ENCODE peak calls at places on chromosomes 11 and 22, in six cellular contexts. One of them, this sample, is unnamed.

GRCh38 chr11:12017243-12017678 is 8.8 kb upstream of the DKK3 start:
- DNase-seq in tibial nerve: no peak
- DNase-seq in upper lobe of left lung: no peak
- DNase-seq in uterus: no peak
- DNase-seq in IMR-90: peak; percentile 85
- DNase-seq in A549: no peak
- DNase-seq in this sample: no peak

GRCh38 chr11:28090052-28090749 is 17.8 kb downstream of the KIF18A start:
- DNase-seq in A549: no peak
- DNase-seq in IMR-90: peak; percentile 82
- DNase-seq in upper lobe of left lung: no peak
- DNase-seq in uterus: no peak
- DNase-seq in tibial nerve: no peak
- DNase-seq in this sample: no peak

GRCh38 chr11:62340269-62340901 is 3.1 kb downstream of the ASRGL1 start:
- DNase-seq in IMR-90: peak; percentile 45
- DNase-seq in uterus: peak; percentile 32
- DNase-seq in upper lobe of left lung: no peak
- DNase-seq in tibial nerve: peak; percentile 35
- DNase-seq in A549: peak; percentile 30
- DNase-seq in this sample: peak; percentile 68

GRCh38 chr22:49564054-49564453 is 263.6 kb downstream of the BRD1 start:
- DNase-seq in A549: no peak
- DNase-seq in uterus: no peak
- DNase-seq in tibial nerve: no peak
- DNase-seq in upper lobe of left lung: no peak
- DNase-seq in IMR-90: no peak
- DNase-seq in this sample: no peak

GRCh38 chr11:11577932-11578331 is 43.9 kb downstream of the GALNT18 start:
- DNase-seq in IMR-90: no peak
- DNase-seq in upper lobe of left lung: no peak
- DNase-seq in tibial nerve: no peak
- DNase-seq in A549: no peak
- DNase-seq in uterus: no peak
- DNase-seq in this sample: no peak

GRCh38 chr11:17601206-17602075 is 54.4 kb downstream of the OTOG start:
- DNase-seq in uterus: no peak
- DNase-seq in upper lobe of left lung: no peak
- DNase-seq in IMR-90: no peak
- DNase-seq in A549: no peak
- DNase-seq in tibial nerve: no peak
- DNase-seq in this sample: peak; percentile 17

GRCh38 chr22:29083576-29084566 is 11.0 kb downstream of the KREMEN1 start:
- DNase-seq in uterus: no peak
- DNase-seq in IMR-90: peak; percentile 25
- DNase-seq in tibial nerve: no peak
- DNase-seq in A549: no peak
- DNase-seq in upper lobe of left lung: no peak
- DNase-seq in this sample: no peak

GRCh38 chr11:47950396-47950795 is 30.0 kb upstream of the PTPRJ start:
- DNase-seq in uterus: no peak
- DNase-seq in tibial nerve: no peak
- DNase-seq in upper lobe of left lung: no peak
- DNase-seq in IMR-90: no peak
- DNase-seq in A549: no peak
- DNase-seq in this sample: no peak

GRCh38 chr11:87176044-87176443 is 138.3 kb downstream of the TMEM135 start:
- DNase-seq in uterus: no peak
- DNase-seq in tibial nerve: no peak
- DNase-seq in upper lobe of left lung: no peak
- DNase-seq in A549: no peak
- DNase-seq in IMR-90: peak; percentile 22
- DNase-seq in this sample: no peak

GRCh38 chr11:120598517-120599209 is 87.1 kb downstream of the GRIK4 start:
- DNase-seq in tibial nerve: no peak
- DNase-seq in A549: no peak
- DNase-seq in upper lobe of left lung: no peak
- DNase-seq in uterus: no peak
- DNase-seq in IMR-90: no peak
- DNase-seq in this sample: no peak

GRCh38 chr11:109859325-109859724 is 233.9 kb upstream of the ZC3H12C start:
- DNase-seq in uterus: no peak
- DNase-seq in IMR-90: peak; percentile 92
- DNase-seq in upper lobe of left lung: no peak
- DNase-seq in tibial nerve: no peak
- DNase-seq in A549: no peak
- DNase-seq in this sample: no peak

GRCh38 chr22:44881246-44881600 is 128.6 kb downstream of the PHF21B start:
- DNase-seq in A549: no peak
- DNase-seq in upper lobe of left lung: no peak
- DNase-seq in IMR-90: no peak
- DNase-seq in tibial nerve: no peak
- DNase-seq in uterus: no peak
- DNase-seq in this sample: no peak

GRCh38 chr22:49502126-49502826 is 325.4 kb downstream of the BRD1 start:
- DNase-seq in tibial nerve: no peak
- DNase-seq in A549: peak; percentile 57
- DNase-seq in uterus: no peak
- DNase-seq in upper lobe of left lung: no peak
- DNase-seq in IMR-90: no peak
- DNase-seq in this sample: no peak

GRCh38 chr11:79418241-79418640 is 22.6 kb downstream of the TENM4 start:
- DNase-seq in A549: no peak
- DNase-seq in tibial nerve: no peak
- DNase-seq in upper lobe of left lung: no peak
- DNase-seq in IMR-90: no peak
- DNase-seq in uterus: no peak
- DNase-seq in this sample: no peak

GRCh38 chr11:70270104-70270876 is at the start of gene PPFIA1:
- DNase-seq in upper lobe of left lung: peak; percentile 99
- DNase-seq in uterus: peak; percentile 94
- DNase-seq in A549: peak; percentile 83
- DNase-seq in IMR-90: peak; percentile 91
- DNase-seq in tibial nerve: peak; percentile 91
- DNase-seq in this sample: peak; percentile 97
- TF ChIP-seq POLR2A in upper lobe of left lung: peak; percentile 86
- TF ChIP-seq POLR2A in uterus: peak; percentile 96
- TF ChIP-seq POLR2A in A549: peak; percentile 65
- TF ChIP-seq POLR2A in IMR-90: peak; percentile 96
- TF ChIP-seq POLR2A in tibial nerve: peak; percentile 95
- TF ChIP-seq POLR2A in this sample: no peak

GRCh38 chr11:72773696-72774095 is 20.2 kb downstream of the STARD10 start:
- DNase-seq in A549: no peak
- DNase-seq in tibial nerve: no peak
- DNase-seq in upper lobe of left lung: no peak
- DNase-seq in uterus: no peak
- DNase-seq in IMR-90: peak; percentile 54
- DNase-seq in this sample: no peak
- H3K4me1 ChIP-seq in A549: peaks cover 16% of the 10 kb centered on the region
- H3K4me1 ChIP-seq in tibial nerve: peaks cover 20% of the 10 kb centered on the region
- H3K4me1 ChIP-seq in upper lobe of left lung: peaks cover 21% of the 10 kb centered on the region
- H3K4me1 ChIP-seq in uterus: no peaks in the 10 kb centered on the region
- H3K4me1 ChIP-seq in IMR-90: peaks cover 28% of the 10 kb centered on the region
- H3K4me1 ChIP-seq in this sample: peaks cover 91% of the 10 kb centered on the region

GRCh38 chr11:84536456-84536855 is 1090.7 kb downstream of the DLG2 start:
- DNase-seq in uterus: no peak
- DNase-seq in IMR-90: no peak
- DNase-seq in A549: no peak
- DNase-seq in upper lobe of left lung: no peak
- DNase-seq in tibial nerve: no peak
- DNase-seq in this sample: no peak

GRCh38 chr11:84543367-84544159 is 1083.6 kb downstream of the DLG2 start:
- DNase-seq in IMR-90: no peak
- DNase-seq in A549: no peak
- DNase-seq in upper lobe of left lung: no peak
- DNase-seq in uterus: no peak
- DNase-seq in tibial nerve: no peak
- DNase-seq in this sample: no peak

DNA sequence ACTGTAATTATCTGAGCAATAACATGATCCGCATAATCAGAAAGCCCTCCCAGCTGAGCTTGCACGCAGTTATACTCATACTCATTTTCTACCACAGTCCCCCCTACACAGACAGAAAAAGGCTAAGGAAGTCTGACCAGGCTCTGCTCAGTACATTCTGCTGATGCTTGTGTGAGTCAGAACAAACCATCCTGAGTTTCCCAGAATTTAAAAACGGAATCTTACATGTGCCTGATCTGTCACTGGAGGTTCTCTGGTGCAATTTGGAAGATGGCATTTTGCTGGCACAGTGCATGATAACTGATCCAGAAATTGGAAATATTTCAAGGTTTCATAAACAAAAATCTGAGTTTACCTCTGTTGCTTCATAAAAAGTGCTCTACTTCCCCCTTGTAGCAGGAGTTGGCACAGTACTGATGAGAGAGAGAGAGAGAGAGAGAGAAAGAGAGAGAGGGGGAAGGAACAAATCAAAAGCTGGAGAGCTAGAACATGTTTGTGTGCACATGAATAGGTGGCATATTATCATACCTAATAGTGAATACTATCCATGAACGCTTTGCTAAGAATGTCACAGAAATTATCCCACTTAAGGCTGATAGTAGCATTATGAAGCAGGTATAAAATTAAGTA is 1085.3 kb downstream of the DLG2 start:
- DNase-seq in uterus: no peak
- DNase-seq in tibial nerve: no peak
- DNase-seq in IMR-90: no peak
- DNase-seq in upper lobe of left lung: no peak
- DNase-seq in A549: no peak
- DNase-seq in this sample: no peak
- H3K27ac ChIP-seq in uterus: no peak overlapping the region
- H3K27ac ChIP-seq in tibial nerve: no peak overlapping the region
- H3K27ac ChIP-seq in IMR-90: no peak overlapping the region
- H3K27ac ChIP-seq in upper lobe of left lung: no peak overlapping the region
- H3K27ac ChIP-seq in A549: no peak overlapping the region
- H3K27ac ChIP-seq in this sample: no peak overlapping the region

GRCh38 chr11:46942172-46942571 is 5.6 kb downstream of the CSTPP1 start:
- DNase-seq in tibial nerve: no peak
- DNase-seq in upper lobe of left lung: no peak
- DNase-seq in A549: no peak
- DNase-seq in IMR-90: no peak
- DNase-seq in uterus: no peak
- DNase-seq in this sample: peak; percentile 45

DNA sequence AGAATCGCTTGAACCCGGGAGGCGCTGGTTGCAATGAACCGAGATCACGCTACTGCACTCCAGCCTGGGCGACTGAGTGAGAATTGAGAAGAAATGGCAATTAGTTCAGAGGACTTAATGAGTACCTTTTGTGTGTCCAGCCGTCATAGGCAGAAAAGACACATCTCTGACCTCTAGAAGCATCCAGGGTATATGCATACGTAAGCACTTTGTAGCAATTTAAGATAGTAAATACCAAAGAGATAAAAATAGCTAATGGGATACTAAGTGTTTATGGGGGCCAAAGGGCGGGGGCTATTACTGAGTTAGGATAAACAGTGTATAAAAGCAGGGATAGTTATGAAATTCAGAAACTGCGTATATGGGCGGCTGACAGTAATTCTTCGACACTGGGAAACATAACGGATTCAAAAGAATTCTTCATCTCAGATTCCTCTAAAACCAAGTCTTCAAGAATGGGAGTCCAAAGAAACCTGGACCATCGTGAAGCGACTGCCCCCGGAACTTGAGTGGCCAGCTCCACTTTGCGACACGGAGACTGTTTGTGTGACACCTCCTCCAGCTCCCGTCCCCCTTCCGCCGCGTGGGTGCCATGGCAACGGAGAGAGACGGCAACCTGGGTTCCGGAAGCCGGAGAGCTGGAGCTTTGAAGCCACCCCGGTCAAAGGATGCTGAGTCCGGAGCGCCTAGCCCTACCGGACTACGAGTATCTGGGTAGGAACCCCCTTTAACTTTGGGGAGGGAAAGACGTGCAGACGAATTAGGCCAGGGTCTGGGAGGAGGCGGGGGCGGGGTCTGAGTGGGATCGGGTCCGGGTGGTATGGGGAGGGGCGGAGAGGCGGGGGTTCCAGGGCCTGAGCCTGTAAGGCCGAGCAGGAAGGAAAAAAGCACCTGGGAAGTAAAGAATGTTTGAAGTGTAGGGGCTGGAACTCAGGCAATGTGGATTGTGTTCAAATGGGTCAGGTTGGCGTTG is at the start of gene CSTPP1:
- DNase-seq in uterus: peak; percentile 92
- DNase-seq in upper lobe of left lung: peak; percentile 93
- DNase-seq in A549: peak; percentile 99
- DNase-seq in IMR-90: peak; percentile 92
- DNase-seq in tibial nerve: peak; percentile 90
- DNase-seq in this sample: peak; percentile 96
- TF ChIP-seq POLR2A in uterus: no peak
- TF ChIP-seq POLR2A in upper lobe of left lung: no peak
- TF ChIP-seq POLR2A in A549: no peak
- TF ChIP-seq POLR2A in IMR-90: no peak
- TF ChIP-seq POLR2A in tibial nerve: no peak
- TF ChIP-seq POLR2A in this sample: no peak

DNA sequence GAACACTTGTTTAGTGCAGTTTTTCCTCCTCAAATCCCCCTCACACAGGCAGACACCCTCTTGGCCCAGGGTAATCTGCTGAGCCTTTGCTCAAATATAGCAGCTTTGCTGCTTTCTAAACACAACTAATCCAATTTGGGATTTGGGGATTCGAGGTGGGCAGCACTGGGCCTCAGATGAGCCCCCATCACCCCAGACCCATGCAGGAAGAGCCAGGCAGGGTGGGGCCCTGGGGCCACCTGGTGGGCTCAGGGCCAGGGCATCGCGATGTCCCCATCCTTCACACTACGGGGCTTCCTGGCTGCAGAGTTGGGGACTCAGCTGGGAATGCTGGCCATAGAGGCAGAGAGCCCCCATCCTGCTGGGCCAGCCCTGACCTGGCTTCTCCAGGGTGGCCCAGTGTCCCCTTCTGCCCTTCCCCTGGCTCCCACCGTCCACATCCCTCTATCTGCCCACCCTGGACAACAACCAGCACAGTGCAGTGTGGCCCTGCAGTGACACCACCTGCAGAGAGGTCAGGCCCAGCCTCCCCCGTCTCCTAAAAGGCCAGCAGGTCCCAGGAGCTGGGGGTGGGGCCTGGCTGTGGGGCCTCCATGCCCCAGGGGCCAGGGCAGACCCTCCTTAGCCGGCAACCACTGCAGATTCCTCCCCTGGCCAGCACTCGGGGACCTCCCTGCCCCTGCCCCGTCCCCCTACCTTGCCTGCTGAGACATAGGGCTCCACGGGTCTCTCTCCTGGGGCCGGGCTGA is 56.6 kb upstream of the CCDC188 start:
- DNase-seq in upper lobe of left lung: peak; percentile 66
- DNase-seq in uterus: no peak
- DNase-seq in A549: no peak
- DNase-seq in IMR-90: no peak
- DNase-seq in tibial nerve: no peak
- DNase-seq in this sample: no peak
- H3K4me1 ChIP-seq in upper lobe of left lung: peaks cover 58% of the 10 kb centered on the region
- H3K4me1 ChIP-seq in uterus: no peaks in the 10 kb centered on the region
- H3K4me1 ChIP-seq in A549: peaks cover 27% of the 10 kb centered on the region
- H3K4me1 ChIP-seq in IMR-90: peaks cover 20% of the 10 kb centered on the region
- H3K4me1 ChIP-seq in tibial nerve: peaks cover 27% of the 10 kb centered on the region
- H3K4me1 ChIP-seq in this sample: peaks cover 84% of the 10 kb centered on the region

GRCh38 chr11:73311394-73311869 is 3.4 kb downstream of the ARHGEF17 start:
- DNase-seq in A549: no peak
- DNase-seq in uterus: no peak
- DNase-seq in IMR-90: no peak
- DNase-seq in tibial nerve: no peak
- DNase-seq in upper lobe of left lung: peak; percentile 49
- DNase-seq in this sample: no peak
- H3K27ac ChIP-seq in A549: no peak overlapping the region
- H3K27ac ChIP-seq in uterus: peak overlapping the region; percentile 93
- H3K27ac ChIP-seq in IMR-90: peak overlapping the region; percentile 87
- H3K27ac ChIP-seq in tibial nerve: peak overlapping the region; percentile 98
- H3K27ac ChIP-seq in upper lobe of left lung: peak overlapping the region; percentile 95
- H3K27ac ChIP-seq in this sample: peak overlapping the region; percentile 97